ENCODE peak calls at places on chromosomes 7 and 10, in six cellular contexts. I is A549, F is K562, B is GM12878, A is endothelial cell of umbilical vein, S is HepG2. K is an unnamed sample.

GRCh38 chr10:120477723-120478270 is 20.8 kb downstream of the PLPP4 start:
- DNase-seq in S (no peak), A (peak; percentile 40), I (no peak), F (no peak), B (no peak), K (no peak)

GRCh38 chr7:106767073-106767472 is 98.0 kb upstream of the PIK3CG start:
- DNase-seq in I (no peak), A (no peak), B (no peak), S (no peak), F (no peak), K (peak; percentile 23)

GRCh38 chr7:86411804-86412203 is 231.9 kb upstream of the GRM3 start:
- DNase-seq in I (no peak), B (no peak), A (no peak), S (no peak), F (no peak), K (no peak)

GRCh38 chr10:42975005-42975493 is 101.8 kb upstream of the RET start:
- DNase-seq in B (no peak), A (no peak), F (no peak), S (no peak), I (no peak), K (peak; percentile 99)

GRCh38 chr7:30936650-30937245 is 25.1 kb downstream of the AQP1 start:
- DNase-seq in F (no peak), B (no peak), S (no peak), A (no peak), I (no peak), K (no peak)

GRCh38 chr10:48929413-48929990 is 10.1 kb downstream of the LRRC18 start:
- DNase-seq in S (no peak), I (no peak), F (no peak), B (no peak), A (no peak), K (no peak)

GRCh38 chr7:46139079-46139478 is 218.0 kb upstream of the IGFBP3 start:
- DNase-seq in A (no peak), F (no peak), I (peak; percentile 72), B (peak; percentile 48), S (no peak), K (no peak)

GRCh38 chr7:7761340-7761973 is 43.0 kb upstream of the RPA3 start:
- DNase-seq in I (peak; percentile 60), S (peak; percentile 48), F (peak; percentile 8), A (peak; percentile 58), B (no peak), K (peak; percentile 45)

GRCh38 chr10:17616403-17617030 is 657 bp downstream of the HACD1 start:
- DNase-seq in S (peak; percentile 64), F (peak; percentile 43), A (peak; percentile 44), I (peak; percentile 76), B (no peak), K (peak; percentile 76)

GRCh38 chr7:135714534-135715009 is 13.4 kb downstream of the SLC13A4 start:
- DNase-seq in A (no peak), F (no peak), I (peak; percentile 33), S (peak; percentile 6), B (no peak), K (no peak)

GRCh38 chr10:74587109-74587508 is 239.3 kb upstream of the KAT6B start:
- DNase-seq in I (no peak), F (no peak), A (no peak), S (no peak), B (no peak), K (no peak)

GRCh38 chr10:128322106-128322505 is 195.9 kb upstream of the MKI67 start:
- DNase-seq in S (no peak), A (no peak), I (no peak), B (no peak), F (no peak), K (no peak)

GRCh38 chr7:45651056-45651444 is 76.9 kb downstream of the ADCY1 start:
- DNase-seq in F (no peak), S (no peak), I (no peak), A (no peak), B (no peak), K (no peak)

GRCh38 chr7:3028071-3028766 is 15.4 kb downstream of the CARD11 start:
- DNase-seq in S (no peak), B (no peak), A (peak; percentile 90), F (no peak), I (peak; percentile 79), K (no peak)

GRCh38 chr10:67017218-67017617 is 91.4 kb downstream of the LRRTM3 start:
- DNase-seq in B (no peak), S (no peak), F (no peak), I (no peak), A (no peak), K (no peak)

GRCh38 chr7:110205899-110206298 is 885.0 kb upstream of the LRRN3 start:
- DNase-seq in I (no peak), F (no peak), A (peak; percentile 15), S (no peak), B (no peak), K (no peak)

GRCh38 chr7:142809671-142810070 is 38.9 kb downstream of the PRSS2 start:
- DNase-seq in A (no peak), S (no peak), F (no peak), I (no peak), B (no peak), K (no peak)

GRCh38 chr10:119270893-119271361 is 63.6 kb downstream of the GRK5 start:
- DNase-seq in B (no peak), S (peak; percentile 75), F (peak; percentile 61), A (no peak), I (peak; percentile 72), K (peak; percentile 90)
- TF ChIP-seq POLR2A in B (peak; percentile 64), S (peak; percentile 51), F (no peak), A (peak; percentile 56), I (no peak), K (peak; percentile 37)

GRCh38 chr10:36538945-36539586 is 586.3 kb upstream of the ANKRD30A start:
- DNase-seq in I (peak; percentile 73), F (no peak), S (no peak), A (peak; percentile 100), B (no peak), K (peak; percentile 29)
- TF ChIP-seq MYC in I (no peak), F (no peak), S (no peak), A (peak; percentile 52), B (no peak), K (no peak)

DNA sequence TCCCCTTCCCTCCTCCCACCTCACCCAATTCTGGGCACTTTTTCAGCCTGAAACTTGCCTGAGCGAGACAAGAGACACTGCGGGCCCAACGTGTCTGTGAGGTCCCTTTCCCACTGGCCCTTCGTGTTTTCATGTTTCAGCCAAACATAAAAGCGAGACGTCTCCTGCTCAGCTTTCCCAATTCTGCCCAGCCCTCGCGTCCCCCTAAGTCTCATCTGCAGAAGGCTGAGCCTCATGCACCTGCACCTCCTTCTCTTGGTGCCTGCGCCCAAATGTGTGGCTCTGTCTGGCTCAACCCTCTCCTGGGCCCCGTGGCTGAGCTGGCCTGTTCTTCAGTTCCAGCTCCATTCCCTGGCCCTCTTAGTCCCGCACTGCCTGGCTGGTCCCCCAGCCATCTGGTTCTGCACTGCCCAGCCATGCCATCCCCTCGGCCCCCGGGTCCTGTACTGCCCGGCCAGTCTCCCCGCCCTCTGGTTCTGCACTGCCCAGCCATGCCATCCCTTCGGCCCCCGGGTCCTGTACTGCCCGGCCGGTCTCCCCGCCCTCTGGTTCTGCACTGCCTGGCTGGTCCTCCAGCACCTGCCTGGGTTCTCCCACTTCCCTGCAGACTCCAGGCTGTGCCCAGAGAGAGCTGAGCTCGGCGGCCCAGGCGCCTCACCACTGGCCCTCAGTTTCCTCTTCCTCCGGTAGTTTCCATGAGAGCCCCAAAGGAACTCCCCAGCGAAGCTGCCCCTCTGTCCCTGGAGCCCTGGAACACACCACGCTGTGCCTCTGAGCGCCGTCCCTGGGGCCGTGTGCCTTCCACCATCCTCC is 224.1 kb downstream of the DNAJB6 start:
- DNase-seq in I (no peak), F (no peak), A (no peak), B (no peak), S (no peak), K (peak; percentile 63)
- TF ChIP-seq CTCF in I (no peak), F (no peak), A (no peak), B (no peak), S (no peak), K (no peak)

DNA sequence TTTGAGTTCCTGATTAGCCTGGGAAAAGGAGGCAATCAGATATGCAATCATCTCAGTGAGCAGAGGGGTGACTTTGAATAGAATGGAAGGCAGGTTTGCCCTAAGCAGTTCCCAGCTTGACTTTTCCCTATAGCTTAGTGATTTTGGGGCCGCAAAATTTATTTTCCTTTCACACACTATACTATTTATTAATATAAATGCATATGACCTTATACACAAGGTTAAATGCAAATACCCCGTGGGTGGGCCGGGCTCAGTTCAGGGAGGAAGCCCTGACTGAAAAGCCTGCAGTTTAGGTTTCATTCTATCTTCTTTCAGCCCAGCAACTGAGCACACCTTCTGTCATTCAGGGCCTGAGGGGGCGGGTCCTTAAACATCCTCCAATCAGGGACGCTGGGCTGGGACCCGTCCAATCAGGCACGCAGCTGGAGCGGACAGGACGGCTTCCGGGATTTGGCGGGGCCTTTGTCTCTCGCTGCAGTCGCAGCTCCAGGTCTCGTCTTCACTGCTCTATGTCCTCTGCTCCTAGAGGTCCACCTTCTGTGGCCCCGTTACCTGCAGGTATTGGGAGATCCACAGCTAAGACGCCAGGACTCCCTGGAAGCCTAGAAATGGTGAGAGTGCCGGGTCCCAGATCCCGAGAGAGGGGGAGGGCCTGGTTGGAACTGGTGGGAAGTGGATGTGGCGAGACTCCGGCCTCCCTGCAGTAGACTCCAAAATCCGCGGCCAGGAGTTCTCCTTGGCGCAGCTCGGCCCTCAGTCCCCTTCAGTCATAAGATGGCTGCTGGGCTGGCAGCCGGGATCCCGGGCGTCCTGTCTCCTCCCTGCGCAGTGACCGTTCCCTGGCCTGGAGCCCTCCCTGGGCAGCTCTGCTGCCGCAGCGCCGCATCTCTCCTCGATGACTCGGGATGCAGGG is at the start of gene ZNF273:
- DNase-seq in I (peak; percentile 92), B (peak; percentile 71), S (peak; percentile 91), A (peak; percentile 85), F (peak; percentile 91), K (peak; percentile 97)
- TF ChIP-seq POLR2A in I (peak; percentile 35), B (peak; percentile 87), S (peak; percentile 79), A (peak; percentile 29), F (peak; percentile 95), K (peak; percentile 96)

DNA sequence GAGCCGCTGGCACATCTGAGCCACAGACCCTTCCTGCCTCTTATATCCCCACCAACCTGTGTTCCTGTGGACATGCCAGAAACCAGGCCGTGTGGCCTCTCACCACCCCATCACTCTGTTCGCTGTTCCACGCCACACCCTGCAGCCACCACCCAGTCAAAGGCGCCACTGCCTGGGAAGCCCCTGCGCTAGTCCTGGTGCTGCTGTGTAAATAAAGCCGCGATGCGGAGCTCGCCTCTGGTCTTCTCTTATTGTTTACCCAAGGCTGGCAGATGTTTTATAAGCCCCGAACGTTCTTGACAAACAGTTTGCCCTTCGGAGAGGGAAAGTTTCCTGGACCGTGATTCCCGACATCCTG is 61.3 kb downstream of the LHPP start:
- DNase-seq in S (peak; percentile 46), I (peak; percentile 33), A (peak; percentile 12), B (no peak), F (no peak), K (no peak)
- TF ChIP-seq MYC in S (no peak), I (no peak), A (no peak), B (no peak), F (no peak), K (no peak)

DNA sequence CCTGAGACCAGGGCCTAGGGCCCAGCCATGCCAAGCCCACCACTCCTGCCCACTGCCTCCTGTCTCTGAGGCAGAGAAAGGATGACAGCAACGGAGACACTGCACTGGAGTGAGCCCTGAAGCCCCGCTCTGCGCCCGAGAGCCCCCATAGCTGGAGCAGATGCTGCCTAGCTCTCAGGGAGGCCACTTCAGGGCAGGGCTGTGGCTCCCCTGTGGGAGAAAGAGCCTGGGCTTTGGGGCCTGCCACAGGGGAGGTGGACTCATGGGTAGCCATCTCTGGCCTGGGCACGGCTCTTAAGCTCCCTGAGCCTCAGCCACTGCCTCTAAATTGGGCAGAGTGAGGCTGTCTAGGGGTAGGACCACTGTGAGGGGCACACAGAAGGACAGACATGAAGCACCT is 214.2 kb downstream of the GRID1 start:
- DNase-seq in F (no peak), B (no peak), A (no peak), I (no peak), S (no peak), K (no peak)
- TF ChIP-seq CTCF in F (no peak), B (no peak), A (no peak), I (no peak), S (no peak), K (no peak)